ENCODE peak calls at places on chromosomes 12 and 14, in eight cellular contexts. Q is iPS DF 6.9, G is A673, S is PC-3, A is neural progenitor cell, B is fibroblast of pulmonary artery, N is HFF-Myc, H is lower lobe of right lung. X is an unnamed sample.

GRCh38 chr14:76919811-76920571 is 93.8 kb downstream of the LRRC74A start:
- DNase-seq in Q (no peak), G (peak; percentile 100), S (peak; percentile 53), A (no peak), B (peak; percentile 96), N (peak; percentile 85), H (no peak), X (no peak)

GRCh38 chr12:114982760-114983159 is 298.8 kb upstream of the TBX3 start:
- DNase-seq in Q (peak; percentile 11), G (no peak), S (no peak), A (no peak), B (peak; percentile 20), N (no peak), H (no peak), X (no peak)

GRCh38 chr12:47808574-47809380 is 10.9 kb downstream of the HDAC7 start:
- DNase-seq in Q (no peak), G (no peak), S (peak; percentile 35), A (peak; percentile 20), B (no peak), N (no peak), H (no peak), X (no peak)

GRCh38 chr12:24991209-24992049 is 42.5 kb upstream of the BCAT1 start:
- DNase-seq in Q (peak; percentile 13), G (peak; percentile 72), S (peak; percentile 65), A (peak; percentile 62), B (peak; percentile 75), N (peak; percentile 36), H (no peak), X (peak; percentile 71)

GRCh38 chr12:51262758-51263177 is 7.4 kb downstream of the SMAGP start:
- DNase-seq in Q (no peak), G (peak; percentile 81), S (peak; percentile 56), A (peak; percentile 51), B (peak; percentile 58), N (no peak), H (peak; percentile 58), X (no peak)

GRCh38 chr12:51318846-51319570 is 5.0 kb downstream of the BIN2 start:
- DNase-seq in Q (no peak), G (no peak), S (peak; percentile 19), A (no peak), B (no peak), N (no peak), H (peak; percentile 56), X (no peak)

GRCh38 chr12:29778531-29778930 is 5.2 kb downstream of the TMTC1 start:
- DNase-seq in Q (no peak), G (no peak), S (no peak), A (no peak), B (no peak), N (no peak), H (no peak), X (no peak)

GRCh38 chr12:56086096-56086495 is 6.1 kb downstream of the ERBB3 start:
- DNase-seq in Q (no peak), G (no peak), S (peak; percentile 90), A (no peak), B (no peak), N (no peak), H (no peak), X (no peak)

GRCh38 chr12:19058235-19059021 is 71.1 kb upstream of the PLEKHA5 start:
- DNase-seq in Q (no peak), G (no peak), S (no peak), A (no peak), B (peak; percentile 58), N (no peak), H (no peak), X (no peak)

GRCh38 chr12:90124289-90124688 is 415.7 kb upstream of the ATP2B1 start:
- DNase-seq in Q (no peak), G (no peak), S (peak; percentile 67), A (no peak), B (no peak), N (no peak), H (no peak), X (no peak)

GRCh38 chr12:13504736-13505135 is 308.2 kb downstream of the EMP1 start:
- DNase-seq in Q (no peak), G (no peak), S (no peak), A (no peak), B (no peak), N (no peak), H (no peak), X (no peak)

GRCh38 chr12:65740873-65741600 is 83.2 kb upstream of the HMGA2 start:
- DNase-seq in Q (no peak), G (peak; percentile 94), S (peak; percentile 42), A (peak; percentile 92), B (peak; percentile 84), N (no peak), H (peak; percentile 70), X (peak; percentile 27)

GRCh38 chr12:45349911-45350310 is 134.0 kb downstream of the ANO6 start:
- DNase-seq in Q (no peak), G (peak; percentile 20), S (peak; percentile 58), A (no peak), B (peak; percentile 32), N (no peak), H (no peak), X (no peak)

GRCh38 chr12:13435535-13435934 is 239.0 kb downstream of the EMP1 start:
- DNase-seq in Q (no peak), G (peak; percentile 92), S (no peak), A (peak; percentile 41), B (no peak), N (no peak), H (no peak), X (no peak)

DNA sequence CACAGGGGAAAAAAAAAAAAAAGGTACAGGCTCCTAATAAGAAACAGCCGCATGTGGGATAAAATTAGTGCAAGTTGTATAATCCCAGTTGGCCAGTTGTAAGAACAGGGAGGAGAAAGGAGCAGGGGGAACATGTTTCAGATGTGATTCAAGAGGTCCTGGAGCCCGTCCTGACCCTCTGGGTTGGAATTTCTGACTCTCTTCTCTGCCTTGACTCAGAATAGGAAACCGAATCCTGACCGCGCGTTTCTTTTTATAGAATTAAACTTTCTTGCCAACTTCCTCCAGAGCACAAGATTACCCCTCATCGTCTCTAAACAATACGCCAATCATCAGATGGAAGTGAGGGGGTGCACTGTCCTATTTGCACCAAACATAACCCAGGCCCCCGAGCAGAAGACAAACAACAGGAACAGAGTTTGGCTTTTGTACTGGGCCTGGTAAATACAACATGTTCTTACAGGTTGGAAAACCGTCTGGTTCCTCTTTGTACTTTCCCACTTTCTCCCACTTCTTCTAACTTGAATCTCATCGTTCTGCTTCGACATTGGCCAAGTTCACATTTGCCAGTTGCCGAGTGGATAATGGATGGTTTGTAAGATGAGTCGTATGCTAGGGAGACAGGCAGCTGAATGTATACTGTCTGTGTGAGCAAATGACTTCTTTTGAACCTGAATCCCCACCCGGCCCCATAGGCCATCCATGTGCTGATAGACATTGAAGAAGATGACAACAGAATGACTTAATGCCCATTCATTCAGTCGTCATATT is 42.5 kb upstream of the MED13L start:
- DNase-seq in Q (no peak), G (no peak), S (peak; percentile 88), A (no peak), B (peak; percentile 87), N (peak; percentile 93), H (no peak), X (no peak)
- H3K4me3 ChIP-seq in Q (no peak overlapping the region), G (no peak overlapping the region), S (peak overlapping the region; percentile 47), A (no peak overlapping the region), B (no peak overlapping the region), N (peak overlapping the region; percentile 25), H (no peak overlapping the region), X (no peak overlapping the region)

GRCh38 chr14:22530101-22530500 is 58.9 kb downstream of the DAD1 start:
- DNase-seq in Q (no peak), G (no peak), S (no peak), A (no peak), B (no peak), N (no peak), H (no peak), X (no peak)

GRCh38 chr14:22533057-22533704 is 55.8 kb downstream of the DAD1 start:
- DNase-seq in Q (no peak), G (no peak), S (no peak), A (no peak), B (no peak), N (no peak), H (no peak), X (no peak)

GRCh38 chr14:22532345-22533056 is 56.5 kb downstream of the DAD1 start:
- DNase-seq in Q (no peak), G (no peak), S (no peak), A (no peak), B (peak; percentile 55), N (no peak), H (no peak), X (no peak)

GRCh38 chr14:22533739-22534359 is 55.2 kb downstream of the DAD1 start:
- DNase-seq in Q (no peak), G (no peak), S (no peak), A (no peak), B (no peak), N (no peak), H (no peak), X (no peak)

GRCh38 chr14:22531451-22532344 is 57.3 kb downstream of the DAD1 start:
- DNase-seq in Q (no peak), G (no peak), S (no peak), A (no peak), B (no peak), N (no peak), H (no peak), X (no peak)
- H3K4me3 ChIP-seq in Q (no peak overlapping the region), G (no peak overlapping the region), S (no peak overlapping the region), A (no peak overlapping the region), B (no peak overlapping the region), N (no peak overlapping the region), H (no peak overlapping the region), X (no peak overlapping the region)

DNA sequence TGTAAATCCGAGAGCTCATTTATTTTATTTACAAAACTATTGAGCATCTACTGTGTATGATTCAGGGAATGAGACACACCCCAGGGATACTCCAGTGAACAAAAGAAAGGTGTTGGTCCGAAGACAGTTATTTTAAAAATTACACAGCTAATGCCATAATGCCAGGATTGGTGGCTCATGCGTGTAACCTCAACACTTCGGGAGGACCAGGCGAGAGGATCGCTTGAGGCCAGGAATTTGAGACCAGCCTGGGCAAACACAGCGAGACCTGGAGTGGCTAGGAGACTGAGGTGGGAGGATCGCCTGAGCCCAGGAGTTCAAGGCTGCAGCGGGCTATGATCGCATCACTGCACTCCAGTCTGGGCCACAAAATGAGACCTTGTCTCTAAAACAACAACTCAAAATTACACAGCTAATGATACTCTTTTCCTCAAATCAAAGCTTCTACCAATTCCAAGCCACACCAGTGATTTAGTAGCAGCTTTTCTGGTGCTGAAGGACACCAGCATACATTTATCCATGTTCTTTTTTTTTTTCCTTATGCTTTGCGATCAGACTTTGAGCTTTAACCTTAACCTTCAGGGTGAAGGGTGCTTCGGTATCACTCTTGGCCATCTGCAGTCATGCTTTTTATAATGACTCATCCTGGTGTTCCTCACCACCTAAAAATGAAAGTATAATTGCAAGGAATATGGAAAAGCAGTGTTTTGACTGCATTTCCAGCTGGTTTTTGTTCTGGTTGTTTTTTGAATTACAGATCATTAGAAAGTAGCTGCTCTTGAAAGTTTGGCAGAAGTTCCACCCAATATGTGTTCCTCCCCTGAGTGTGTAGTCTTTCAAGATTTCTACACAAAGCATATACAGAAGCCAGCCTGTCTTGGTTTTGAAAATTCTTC is 1.1 kb upstream of the SLC41A2 start:
- DNase-seq in Q (no peak), G (no peak), S (peak; percentile 42), A (no peak), B (peak; percentile 27), N (no peak), H (no peak), X (no peak)
- H3K4me3 ChIP-seq in Q (no peak overlapping the region), G (peak overlapping the region; percentile 58), S (peak overlapping the region; percentile 79), A (peak overlapping the region; percentile 91), B (peak overlapping the region; percentile 77), N (peak overlapping the region; percentile 62), H (peak overlapping the region; percentile 77), X (peak overlapping the region; percentile 83)

DNA sequence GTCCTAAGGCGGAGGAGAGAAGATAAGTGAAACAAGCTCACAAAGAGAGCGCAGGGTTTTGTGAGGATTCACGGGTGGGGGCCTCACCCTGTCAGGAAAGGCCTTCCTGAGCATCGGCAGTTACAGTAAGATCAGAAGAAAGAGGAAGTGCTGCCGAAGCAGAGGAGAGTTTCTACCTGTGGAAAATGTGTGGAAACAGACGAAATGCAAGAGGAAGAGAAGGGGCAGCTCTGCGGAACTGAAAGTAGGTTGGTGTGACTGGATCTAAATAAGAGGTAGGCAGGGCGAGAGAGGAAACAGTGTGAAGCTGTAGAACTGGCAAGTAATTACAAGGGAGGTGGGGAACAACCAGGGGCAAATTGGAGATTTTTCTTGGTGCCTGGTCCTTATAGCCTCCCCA is 2.7 kb downstream of the GPR68 start:
- DNase-seq in Q (no peak), G (no peak), S (no peak), A (no peak), B (no peak), N (no peak), H (no peak), X (no peak)
- H3K4me3 ChIP-seq in Q (no peak overlapping the region), G (no peak overlapping the region), S (no peak overlapping the region), A (no peak overlapping the region), B (no peak overlapping the region), N (no peak overlapping the region), H (peak overlapping the region; percentile 27), X (no peak overlapping the region)

X was measured in Panc1.